ENCODE peak calls at places on chromosomes 16 and 17, in six cellular contexts. L, C, P, B, T and S are unnamed samples.

GRCh38 chr16:72013389-72013788 is 4.8 kb downstream of the DHODH start:
- DNase-seq in T (peak), B (no peak), L (no peak), C (no peak), P (no peak), S (no peak)

GRCh38 chr17:28470266-28471126 is 2.9 kb upstream of the SLC13A2 start:
- DNase-seq in T (peak), C (no peak), L (no peak), P (peak), B (no peak), S (no peak)

GRCh38 chr17:7219812-7220592 is at the start of the genes ACADVL and DLG4:
- DNase-seq in C (peak), B (no peak), L (no peak), P (peak), T (peak), S (peak)

GRCh38 chr17:64028874-64029464 is 8.5 kb upstream of the ICAM2 start:
- DNase-seq in P (peak), L (peak), C (peak), T (peak), B (no peak), S (no peak)

GRCh38 chr16:85617948-85618347 is 4.8 kb downstream of the GSE1 start:
- DNase-seq in T (no peak), L (no peak), C (no peak), B (no peak), P (no peak), S (peak)

GRCh38 chr17:72527819-72528218 is 407.0 kb downstream of the SOX9 start:
- DNase-seq in L (no peak), B (no peak), T (no peak), C (no peak), P (no peak), S (no peak)

GRCh38 chr17:46948544-46948943 is 25.6 kb downstream of the GOSR2 start:
- DNase-seq in P (no peak), C (no peak), B (no peak), L (no peak), T (no peak), S (no peak)

GRCh38 chr16:31242197-31242596 is 17.6 kb upstream of the ITGAM start:
- DNase-seq in C (no peak), L (no peak), P (no peak), T (no peak), B (no peak), S (no peak)

GRCh38 chr17:29241015-29241963 is 5.4 kb upstream of the CRYBA1 start:
- DNase-seq in T (peak), C (peak), L (peak), P (no peak), B (no peak), S (peak)

GRCh38 chr17:67266496-67266895 is 21.5 kb upstream of the HELZ start:
- DNase-seq in L (no peak), T (no peak), P (no peak), B (no peak), C (no peak), S (no peak)

GRCh38 chr16:52912565-52913173 is 140.0 kb downstream of the CHD9NB start:
- DNase-seq in P (peak), C (peak), B (peak), L (peak), T (peak), S (peak)

GRCh38 chr17:46821482-46822387 is 3.2 kb upstream of the WNT3 start:
- DNase-seq in B (no peak), L (no peak), C (no peak), P (peak), T (no peak), S (no peak)

GRCh38 chr16:71296584-71297133 is 7.5 kb upstream of the CMTR2 start:
- DNase-seq in P (no peak), T (no peak), C (no peak), B (no peak), L (no peak), S (no peak)

GRCh38 chr16:7055443-7055842 is 277.2 kb upstream of the RBFOX1 start:
- DNase-seq in B (no peak), L (no peak), T (peak), P (no peak), C (no peak), S (no peak)

GRCh38 chr17:73947281-73947975 is 256.1 kb upstream of the RPL38 start:
- DNase-seq in B (no peak), T (no peak), L (no peak), P (no peak), C (no peak), S (no peak)

GRCh38 chr16:3596101-3596861 is 15.1 kb downstream of the SLX4 start:
- DNase-seq in B (no peak), P (no peak), T (no peak), C (no peak), L (no peak), S (no peak)

GRCh38 chr16:66522816-66523590 is 26.9 kb downstream of the TK2 start:
- DNase-seq in L (no peak), T (no peak), B (no peak), C (no peak), P (no peak), S (no peak)

GRCh38 chr16:76277099-76278030 is at the start of gene CNTNAP4:
- DNase-seq in T (no peak), P (peak), B (no peak), C (peak), L (no peak), S (peak)

GRCh38 chr16:73048292-73049050 is 543 bp upstream of the ZFHX3 start:
- DNase-seq in C (peak), P (no peak), B (no peak), L (no peak), T (no peak), S (peak)

GRCh38 chr16:24246911-24247607 is 9.1 kb upstream of the CACNG3 start:
- DNase-seq in P (no peak), T (no peak), L (no peak), B (no peak), C (no peak), S (no peak)

GRCh38 chr16:81939164-81940067 is 71.9 kb downstream of the SDR42E1 start:
- DNase-seq in L (no peak), B (no peak), T (peak), C (no peak), P (peak), S (no peak)

GRCh38 chr17:3695129-3695722 is 729 bp downstream of the P2RX5 start:
- DNase-seq in L (no peak), B (no peak), P (peak), T (no peak), C (peak), S (no peak)
- TF ChIP-seq JUND in L (no peak), B (no peak), P (no peak), T (no peak), C (no peak), S (no peak)

GRCh38 chr16:62240722-62241121 is 204.5 kb upstream of the CDH8 start:
- DNase-seq in T (no peak), C (no peak), B (no peak), L (no peak), P (no peak), S (no peak)
- TF ChIP-seq JUND in T (no peak), C (no peak), B (no peak), L (no peak), P (no peak), S (no peak)

GRCh38 chr17:82529914-82530300 is 10.4 kb downstream of the FOXK2 start:
- DNase-seq in L (no peak), T (no peak), C (no peak), B (no peak), P (no peak), S (no peak)
- TF ChIP-seq JUND in L (no peak), T (no peak), C (no peak), B (no peak), P (no peak), S (no peak)

DNA sequence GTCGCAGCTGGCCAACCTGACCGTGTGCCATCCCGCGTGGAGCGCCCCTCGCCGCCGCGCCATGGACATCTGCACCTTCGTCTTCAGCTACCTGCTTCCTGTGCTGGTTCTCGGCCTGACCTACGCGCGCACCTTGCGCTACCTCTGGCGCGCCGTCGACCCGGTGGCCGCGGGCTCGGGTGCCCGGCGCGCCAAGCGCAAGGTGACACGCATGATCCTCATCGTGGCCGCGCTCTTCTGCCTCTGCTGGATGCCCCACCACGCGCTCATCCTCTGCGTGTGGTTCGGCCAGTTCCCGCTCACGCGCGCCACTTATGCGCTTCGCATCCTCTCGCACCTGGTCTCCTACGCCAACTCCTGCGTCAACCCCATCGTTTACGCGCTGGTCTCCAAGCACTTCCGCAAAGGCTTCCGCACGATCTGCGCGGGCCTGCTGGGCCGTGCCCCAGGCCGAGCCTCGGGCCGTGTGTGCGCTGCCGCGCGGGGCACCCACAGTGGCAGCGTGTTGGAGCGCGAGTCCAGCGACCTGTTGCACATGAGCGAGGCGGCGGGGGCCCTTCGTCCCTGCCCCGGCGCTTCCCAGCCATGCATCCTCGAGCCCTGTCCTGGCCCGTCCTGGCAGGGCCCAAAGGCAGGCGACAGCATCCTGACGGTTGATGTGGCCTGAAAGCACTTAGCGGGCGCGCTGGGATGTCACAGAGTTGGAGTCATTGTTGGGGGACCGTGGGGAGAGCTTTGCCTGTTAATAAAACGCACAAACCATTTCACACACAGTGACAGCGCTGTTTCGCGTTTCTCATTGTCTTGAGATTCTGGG is 2.0 kb upstream of the ZACN start:
- DNase-seq in L (no peak), T (no peak), C (peak), P (peak), B (no peak), S (no peak)
- TF ChIP-seq JUND in L (no peak), T (no peak), C (no peak), P (no peak), B (no peak), S (no peak)

GRCh38 chr16:58085171-58085570 is 44.0 kb downstream of the CFAP20 start:
- DNase-seq in P (no peak), B (no peak), T (no peak), C (no peak), L (no peak), S (no peak)

GRCh38 chr16:58088116-58088515 is 41.1 kb downstream of the CFAP20 start:
- DNase-seq in T (no peak), C (no peak), L (no peak), B (no peak), P (no peak), S (no peak)

GRCh38 chr16:58085584-58086251 is 43.5 kb downstream of the CFAP20 start:
- DNase-seq in P (no peak), B (no peak), L (no peak), C (peak), T (no peak), S (no peak)

GRCh38 chr16:58086381-58087208 is 42.6 kb downstream of the CFAP20 start:
- DNase-seq in B (no peak), L (no peak), C (peak), T (no peak), P (no peak), S (no peak)

DNA sequence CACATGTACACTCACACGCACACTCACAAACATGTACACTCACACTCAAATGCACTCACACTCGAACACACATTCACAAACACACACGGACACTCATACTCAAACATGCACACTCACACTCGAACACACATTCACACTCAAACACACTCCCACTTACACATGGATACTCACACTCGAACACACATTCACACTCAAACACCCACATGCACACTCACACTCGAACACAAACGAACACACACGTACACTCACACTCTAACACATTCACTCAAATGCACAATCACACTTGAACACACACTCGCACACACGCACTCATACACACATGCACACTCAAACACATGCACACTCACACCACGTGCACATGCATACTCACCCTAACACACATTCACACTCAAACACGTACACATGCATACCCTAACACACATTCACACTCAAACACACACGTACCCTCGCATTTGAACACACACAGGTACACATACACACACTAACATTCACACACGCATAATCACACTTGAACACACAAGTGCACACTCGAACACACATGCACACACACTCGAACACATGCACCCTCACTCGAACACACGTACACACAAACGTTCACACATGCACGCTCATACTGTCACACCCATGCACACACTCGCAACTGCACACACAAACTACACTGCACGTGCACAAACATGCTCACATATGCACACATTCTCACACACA is 41.8 kb downstream of the CFAP20 start:
- DNase-seq in L (no peak), C (no peak), T (no peak), B (no peak), P (no peak), S (no peak)
- TF ChIP-seq JUND in L (no peak), C (no peak), T (no peak), B (no peak), P (no peak), S (no peak)

GRCh38 chr16:18024566-18024965 is 312.0 kb downstream of the NPIPA8 start:
- DNase-seq in T (no peak), C (no peak), P (no peak), B (no peak), L (no peak), S (no peak)
- TF ChIP-seq JUND in T (no peak), C (no peak), P (no peak), B (no peak), L (no peak), S (no peak)

GRCh38 chr16:48433116-48433848 is 48.1 kb upstream of the SIAH1 start:
- DNase-seq in T (no peak), P (no peak), L (no peak), B (no peak), C (no peak), S (no peak)

GRCh38 chr16:48435906-48436305 is 50.7 kb upstream of the SIAH1 start:
- DNase-seq in L (no peak), C (no peak), P (no peak), T (no peak), B (no peak), S (no peak)

GRCh38 chr16:48433849-48434530 is 48.8 kb upstream of the SIAH1 start:
- DNase-seq in P (no peak), L (no peak), C (no peak), B (no peak), T (no peak), S (no peak)

GRCh38 chr16:48434653-48435318 is 49.6 kb upstream of the SIAH1 start:
- DNase-seq in C (no peak), T (no peak), B (no peak), P (no peak), L (no peak), S (no peak)

GRCh38 chr16:48435319-48435682 is 50.1 kb upstream of the SIAH1 start:
- DNase-seq in L (no peak), B (no peak), T (peak), P (no peak), C (no peak), S (peak)
- TF ChIP-seq JUND in L (no peak), B (no peak), T (no peak), P (no peak), C (no peak), S (no peak)

GRCh38 chr16:83810906-83811305 is 3.1 kb downstream of the HSBP1 start:
- DNase-seq in C (no peak), L (no peak), B (no peak), P (no peak), T (no peak), S (no peak)
- TF ChIP-seq JUND in C (no peak), L (no peak), B (no peak), P (no peak), T (no peak), S (no peak)

DNA sequence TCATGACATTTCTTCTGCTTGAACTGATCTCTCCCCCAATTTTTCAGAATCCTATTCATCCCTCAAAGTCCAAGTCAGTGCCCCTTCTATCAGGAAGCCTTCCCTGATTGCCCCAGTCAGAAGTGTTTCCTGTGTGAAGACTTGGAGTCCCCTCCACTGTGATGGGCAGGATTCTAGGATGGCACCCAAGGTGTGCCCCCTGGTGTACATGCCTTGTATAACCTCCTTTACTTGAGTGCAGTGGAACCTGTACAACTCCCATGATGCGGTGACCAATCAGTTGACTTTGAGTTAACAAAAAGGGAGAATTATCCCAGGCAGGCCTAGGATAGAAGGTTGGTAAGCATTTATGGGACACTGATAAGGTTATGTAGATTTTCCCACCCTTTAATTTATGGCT is 23.4 kb downstream of the MYH13 start:
- DNase-seq in C (peak), B (no peak), P (peak), T (no peak), L (peak), S (no peak)
- TF ChIP-seq JUND in C (no peak), B (no peak), P (no peak), T (no peak), L (no peak), S (no peak)